ENCODE peak calls at places on chromosome 18, in eight cellular contexts. M, K, F, Z, T, I, B and J are unnamed samples.
A peak's percentile ranks its signal among the peaks of the same experiment; 100 is the strongest.

GRCh38 chr18:13163167-13163927 is 55.2 kb upstream of the LDLRAD4 start:
- DNase-seq in F (no peak), K (no peak), Z (no peak), I (peak; percentile 16), B (peak; percentile 8), T (no peak), M (no peak), J (no peak)

GRCh38 chr18:72768681-72769229 is 99.0 kb downstream of the NETO1 start:
- DNase-seq in M (no peak), Z (no peak), B (no peak), T (no peak), I (no peak), K (no peak), F (no peak), J (no peak)

GRCh38 chr18:11857177-11857887 is 6.1 kb downstream of the CHMP1B start:
- DNase-seq in K (no peak), B (peak; percentile 94), F (peak; percentile 55), Z (no peak), T (no peak), I (peak; percentile 100), M (peak; percentile 92), J (peak; percentile 100)

GRCh38 chr18:25350561-25351201 is 1.3 kb downstream of the ZNF521 start:
- DNase-seq in T (no peak), Z (no peak), K (peak; percentile 25), I (peak; percentile 65), F (peak; percentile 39), B (peak; percentile 38), M (peak; percentile 13), J (peak; percentile 31)

GRCh38 chr18:62838475-62839098 is 123.2 kb downstream of the PHLPP1 start:
- DNase-seq in F (no peak), K (no peak), B (no peak), M (no peak), I (no peak), Z (peak; percentile 38), T (no peak), J (no peak)

GRCh38 chr18:26978812-26979341 is 113.4 kb upstream of the AQP4 start:
- DNase-seq in K (no peak), B (no peak), I (no peak), T (no peak), F (no peak), Z (peak; percentile 12), M (no peak), J (no peak)

GRCh38 chr18:33733376-33733775 is 155.4 kb downstream of the ASXL3 start:
- DNase-seq in I (no peak), B (no peak), T (no peak), M (no peak), Z (no peak), K (no peak), F (no peak), J (no peak)

GRCh38 chr18:49813071-49813320 is 337 bp downstream of the ACAA2 start:
- DNase-seq in F (no peak), I (peak; percentile 28), K (peak; percentile 42), Z (no peak), M (no peak), T (no peak), B (peak; percentile 41), J (no peak)

GRCh38 chr18:36511791-36512352 is 214.4 kb downstream of the FHOD3 start:
- DNase-seq in Z (no peak), B (no peak), F (no peak), K (no peak), T (no peak), I (no peak), M (no peak), J (peak; percentile 5)

GRCh38 chr18:51250458-51251024 is 53.1 kb upstream of the MEX3C start:
- DNase-seq in T (no peak), I (no peak), Z (no peak), M (no peak), K (no peak), B (no peak), F (no peak), J (no peak)

GRCh38 chr18:59697236-59697932 is at the start of gene CCBE1:
- DNase-seq in F (peak; percentile 1), B (peak; percentile 93), M (peak; percentile 43), K (no peak), T (peak; percentile 44), Z (no peak), I (peak; percentile 71), J (no peak)

GRCh38 chr18:26976206-26976605 is 110.7 kb upstream of the AQP4 start:
- DNase-seq in M (no peak), B (no peak), F (no peak), I (no peak), T (no peak), K (no peak), Z (no peak), J (no peak)

GRCh38 chr18:63132819-63133200 is 186.8 kb downstream of the BCL2 start:
- DNase-seq in I (no peak), B (no peak), M (no peak), F (no peak), K (no peak), Z (no peak), T (no peak), J (no peak)

GRCh38 chr18:75376004-75376403 is 51.5 kb downstream of the SMIM21 start:
- DNase-seq in T (no peak), M (no peak), K (no peak), Z (no peak), F (no peak), B (no peak), I (no peak), J (no peak)

GRCh38 chr18:21599585-21600525 is 649 bp downstream of the ESCO1 start:
- DNase-seq in M (no peak), I (peak; percentile 9), T (no peak), Z (peak; percentile 42), B (peak; percentile 23), F (peak; percentile 54), K (peak; percentile 59), J (no peak)

GRCh38 chr18:73908323-73908722 is 239.3 kb downstream of the FBXO15 start:
- DNase-seq in M (peak; percentile 34), Z (no peak), B (peak; percentile 26), K (no peak), I (peak; percentile 52), F (no peak), T (no peak), J (no peak)

GRCh38 chr18:32328379-32328778 is 138.5 kb downstream of the MEP1B start:
- DNase-seq in M (peak; percentile 59), B (no peak), F (no peak), T (no peak), Z (no peak), I (peak; percentile 87), K (no peak), J (no peak)

GRCh38 chr18:68152770-68153169 is 562.1 kb downstream of the TMX3 start:
- DNase-seq in K (no peak), I (no peak), M (no peak), Z (no peak), F (no peak), T (no peak), B (no peak), J (no peak)

GRCh38 chr18:8787764-8788163 is 82.4 kb downstream of the MTCL1 start:
- DNase-seq in B (no peak), M (no peak), T (no peak), I (no peak), K (no peak), F (no peak), Z (no peak), J (no peak)

GRCh38 chr18:58363767-58364540 is 264.9 kb downstream of the ALPK2 start:
- DNase-seq in Z (no peak), K (no peak), T (no peak), I (peak; percentile 70), M (peak; percentile 9), F (no peak), B (peak; percentile 52), J (no peak)